ENCODE peak calls at places on chromosomes 16 and 17, in seven cellular contexts. T is WERI-Rb-1, F is neural progenitor cell, I is bronchial epithelial cell, Y is HCT116, B is heart right ventricle, R is HFFc6. A is an unnamed sample.

GRCh38 chr17:77280304-77280910 is 139.6 kb downstream of the SEC14L1 start:
- DNase-seq in R (peak), I (peak), B (no peak), T (no peak), Y (peak), F (no peak), A (no peak)

GRCh38 chr17:5539286-5539685 is 45.0 kb downstream of the NLRP1 start:
- DNase-seq in B (no peak), I (no peak), F (no peak), R (no peak), Y (no peak), T (no peak), A (no peak)

GRCh38 chr16:82220541-82220940 is 50.5 kb upstream of the MPHOSPH6 start:
- DNase-seq in I (no peak), B (no peak), T (no peak), R (no peak), Y (no peak), F (no peak), A (no peak)

GRCh38 chr16:5064915-5065314 is 841 bp downstream of the C16orf89 start:
- DNase-seq in B (no peak), F (no peak), R (no peak), I (peak), T (no peak), Y (no peak), A (no peak)

GRCh38 chr17:35245196-35245486 is 2.3 kb downstream of the SLFN5 start:
- DNase-seq in I (peak), F (no peak), Y (peak), T (no peak), R (peak), B (no peak), A (no peak)

GRCh38 chr16:54936979-54937672 is 6.5 kb downstream of the IRX5 start:
- DNase-seq in F (peak), R (peak), Y (no peak), B (peak), T (peak), I (peak), A (peak)

GRCh38 chr17:61395983-61396585 is 3.6 kb upstream of the TBX2 start:
- DNase-seq in B (peak), R (no peak), F (peak), I (no peak), T (no peak), Y (no peak), A (no peak)

GRCh38 chr16:89198417-89199240 is 1.7 kb downstream of the SLC22A31 start:
- DNase-seq in F (no peak), I (no peak), B (no peak), R (no peak), Y (no peak), T (no peak), A (no peak)

GRCh38 chr16:19810817-19811731 is 73.6 kb downstream of the GPRC5B start:
- DNase-seq in I (peak), B (no peak), F (no peak), T (no peak), R (peak), Y (no peak), A (no peak)

GRCh38 chr17:67178555-67178954 is 66.4 kb downstream of the HELZ start:
- DNase-seq in R (no peak), B (no peak), Y (no peak), T (no peak), I (no peak), F (no peak), A (no peak)

GRCh38 chr17:1577186-1577585 is 14.6 kb upstream of the PITPNA start:
- DNase-seq in T (no peak), R (peak), B (peak), I (peak), Y (no peak), F (no peak), A (no peak)

GRCh38 chr16:3999479-3999868 is 116.8 kb downstream of the ADCY9 start:
- DNase-seq in B (peak), T (no peak), Y (no peak), I (no peak), F (peak), R (peak), A (peak)

GRCh38 chr16:78894872-78895271 is 705.7 kb downstream of the MAF start:
- DNase-seq in R (no peak), I (no peak), T (no peak), B (no peak), Y (no peak), F (no peak), A (no peak)

GRCh38 chr16:73011926-73012325 is 36.0 kb downstream of the ZFHX3 start:
- DNase-seq in Y (no peak), F (no peak), I (no peak), B (no peak), T (no peak), R (no peak), A (no peak)

GRCh38 chr17:29682054-29682453 is 59.3 kb upstream of the CORO6 start:
- DNase-seq in Y (no peak), F (no peak), I (no peak), B (no peak), R (no peak), T (no peak), A (no peak)

GRCh38 chr16:23478566-23478965 is 25.6 kb upstream of the COG7 start:
- DNase-seq in I (no peak), B (no peak), Y (no peak), T (no peak), R (no peak), F (no peak), A (no peak)

GRCh38 chr17:80475949-80476876 is at the start of gene NPTX1:
- DNase-seq in T (peak), Y (no peak), R (no peak), B (no peak), I (no peak), F (peak), A (peak)

GRCh38 chr17:19255279-19255678 is 18.1 kb downstream of the EPN2 start:
- DNase-seq in Y (no peak), T (no peak), F (no peak), R (no peak), I (no peak), B (no peak), A (no peak)

GRCh38 chr16:69476920-69477418 is 52.5 kb downstream of the CYB5B start:
- DNase-seq in F (no peak), Y (peak), R (peak), I (peak), B (no peak), T (no peak), A (no peak)

GRCh38 chr16:19167710-19168172 is 299 bp upstream of the SYT17 start:
- DNase-seq in T (peak), F (peak), Y (peak), I (peak), R (peak), B (peak), A (peak)

DNA sequence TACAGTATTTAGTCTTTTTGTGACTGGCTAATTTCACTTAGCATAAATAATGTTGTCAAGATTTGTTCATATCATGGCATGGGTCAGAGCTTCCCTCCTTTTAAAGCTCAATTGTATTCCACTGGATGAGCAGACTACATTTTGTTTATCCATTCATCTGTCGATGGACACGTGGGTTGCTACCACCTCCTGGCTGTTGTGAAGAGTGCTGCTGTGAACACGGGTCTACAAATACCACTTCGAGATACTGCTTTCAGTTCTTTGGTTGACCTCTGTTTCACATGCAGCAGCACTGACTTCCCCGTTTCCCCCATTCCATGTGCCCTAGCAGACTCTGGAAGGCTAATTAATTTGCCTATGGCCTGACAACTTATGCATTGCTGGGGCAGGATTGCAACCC is 285.4 kb downstream of the SHISA9 start:
- DNase-seq in I (no peak), B (no peak), Y (no peak), T (peak), R (no peak), F (peak), A (no peak)
- TF ChIP-seq CTCF in I (no peak), B (no peak), Y (peak), T (peak), R (no peak), F (peak), A (no peak)

DNA sequence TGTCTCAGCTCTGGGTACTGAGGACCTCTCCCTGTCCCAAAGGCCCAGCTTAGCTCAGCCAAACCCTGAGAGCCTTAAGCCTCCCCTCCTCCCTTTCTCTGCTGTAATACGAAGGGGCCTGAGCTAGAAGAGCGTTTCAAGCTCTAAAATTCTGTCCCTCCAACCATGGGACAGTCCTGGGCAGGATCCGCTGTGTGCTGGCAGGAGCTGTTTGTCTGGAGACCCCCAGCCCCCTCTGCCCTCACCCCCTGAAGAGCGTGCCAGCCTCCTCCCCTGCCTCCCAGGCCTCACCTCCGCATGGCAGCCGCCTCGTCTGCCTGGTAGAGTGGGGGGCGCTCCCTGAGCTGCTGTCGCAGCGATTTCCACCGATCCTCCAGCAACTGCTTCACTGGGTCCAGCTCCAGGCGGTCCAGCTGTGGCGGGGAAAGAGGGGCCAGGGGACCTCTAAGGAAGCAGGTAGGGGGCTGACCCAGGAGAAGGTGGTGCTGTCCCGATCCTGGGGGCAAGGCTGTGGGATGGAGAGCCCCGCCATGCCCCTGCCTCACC is 14.7 kb downstream of the UBALD2 start:
- DNase-seq in T (no peak), B (no peak), R (no peak), Y (no peak), I (no peak), F (no peak), A (no peak)
- TF ChIP-seq CTCF in T (no peak), B (no peak), R (no peak), Y (no peak), I (no peak), F (no peak), A (peak)

GRCh38 chr17:81607431-81607830 is 29.5 kb downstream of the NPLOC4 start:
- DNase-seq in R (peak), T (no peak), F (no peak), I (no peak), Y (no peak), B (no peak), A (no peak)

GRCh38 chr17:81599719-81600486 is 37.0 kb downstream of the NPLOC4 start:
- DNase-seq in I (no peak), R (peak), F (no peak), T (no peak), B (peak), Y (no peak), A (no peak)

GRCh38 chr17:81603846-81604610 is 32.9 kb downstream of the NPLOC4 start:
- DNase-seq in F (no peak), R (no peak), T (no peak), Y (no peak), I (no peak), B (no peak), A (no peak)

GRCh38 chr17:81601525-81602120 is 35.3 kb downstream of the NPLOC4 start:
- DNase-seq in I (peak), R (peak), F (peak), Y (peak), B (peak), T (peak), A (no peak)
- TF ChIP-seq CTCF in I (peak), R (peak), F (peak), Y (peak), B (peak), T (peak), A (peak)

GRCh38 chr16:71367243-71367976 is 8.9 kb downstream of the CALB2 start:
- DNase-seq in I (peak), T (peak), Y (peak), F (peak), B (no peak), R (peak), A (peak)
- TF ChIP-seq CTCF in I (peak), T (peak), Y (peak), F (peak), B (peak), R (peak), A (peak)

GRCh38 chr16:30534368-30535105 is at the start of gene ZNF747:
- DNase-seq in Y (peak), I (peak), R (peak), B (peak), F (peak), T (peak), A (peak)
- TF ChIP-seq CTCF in Y (no peak), I (no peak), R (no peak), B (no peak), F (peak), T (no peak), A (no peak)

GRCh38 chr17:17817552-17817947 is 19.2 kb downstream of the SREBF1 start:
- DNase-seq in F (no peak), B (no peak), Y (no peak), T (no peak), R (no peak), I (no peak), A (no peak)

GRCh38 chr17:17816240-17816814 is 20.5 kb downstream of the SREBF1 start:
- DNase-seq in I (no peak), R (no peak), T (no peak), B (no peak), Y (no peak), F (no peak), A (no peak)

GRCh38 chr17:17818088-17818526 is 18.7 kb downstream of the SREBF1 start:
- DNase-seq in R (peak), T (peak), B (no peak), F (no peak), Y (no peak), I (no peak), A (no peak)

GRCh38 chr17:17815436-17816200 is 21.2 kb downstream of the SREBF1 start:
- DNase-seq in R (no peak), B (no peak), Y (no peak), T (no peak), I (no peak), F (no peak), A (no peak)

GRCh38 chr17:17816831-17817551 is 19.8 kb downstream of the SREBF1 start:
- DNase-seq in B (no peak), F (no peak), R (no peak), T (no peak), Y (no peak), I (no peak), A (no peak)
- TF ChIP-seq CTCF in B (peak), F (no peak), R (peak), T (peak), Y (no peak), I (no peak), A (no peak)

GRCh38 chr17:45722161-45722560 is 62.0 kb upstream of the CRHR1 start:
- DNase-seq in B (no peak), Y (peak), R (peak), I (no peak), T (peak), F (peak), A (peak)
- TF ChIP-seq CTCF in B (peak), Y (peak), R (peak), I (no peak), T (peak), F (peak), A (peak)

GRCh38 chr17:73492125-73492801 is 152.0 kb downstream of the SDK2 start:
- DNase-seq in Y (no peak), I (no peak), F (no peak), B (no peak), T (peak), R (no peak), A (peak)

GRCh38 chr17:73489991-73490390 is 154.3 kb downstream of the SDK2 start:
- DNase-seq in I (no peak), R (no peak), B (no peak), F (no peak), Y (no peak), T (no peak), A (no peak)

GRCh38 chr17:73491648-73492047 is 152.6 kb downstream of the SDK2 start:
- DNase-seq in F (no peak), R (no peak), I (no peak), T (no peak), B (no peak), Y (no peak), A (no peak)

GRCh38 chr17:73489333-73489732 is 154.9 kb downstream of the SDK2 start:
- DNase-seq in B (no peak), T (peak), R (no peak), F (no peak), I (no peak), Y (no peak), A (no peak)

GRCh38 chr17:73490851-73491250 is 153.4 kb downstream of the SDK2 start:
- DNase-seq in Y (no peak), T (no peak), B (no peak), R (no peak), I (no peak), F (no peak), A (no peak)
- TF ChIP-seq CTCF in Y (no peak), T (no peak), B (no peak), R (no peak), I (no peak), F (no peak), A (no peak)

DNA sequence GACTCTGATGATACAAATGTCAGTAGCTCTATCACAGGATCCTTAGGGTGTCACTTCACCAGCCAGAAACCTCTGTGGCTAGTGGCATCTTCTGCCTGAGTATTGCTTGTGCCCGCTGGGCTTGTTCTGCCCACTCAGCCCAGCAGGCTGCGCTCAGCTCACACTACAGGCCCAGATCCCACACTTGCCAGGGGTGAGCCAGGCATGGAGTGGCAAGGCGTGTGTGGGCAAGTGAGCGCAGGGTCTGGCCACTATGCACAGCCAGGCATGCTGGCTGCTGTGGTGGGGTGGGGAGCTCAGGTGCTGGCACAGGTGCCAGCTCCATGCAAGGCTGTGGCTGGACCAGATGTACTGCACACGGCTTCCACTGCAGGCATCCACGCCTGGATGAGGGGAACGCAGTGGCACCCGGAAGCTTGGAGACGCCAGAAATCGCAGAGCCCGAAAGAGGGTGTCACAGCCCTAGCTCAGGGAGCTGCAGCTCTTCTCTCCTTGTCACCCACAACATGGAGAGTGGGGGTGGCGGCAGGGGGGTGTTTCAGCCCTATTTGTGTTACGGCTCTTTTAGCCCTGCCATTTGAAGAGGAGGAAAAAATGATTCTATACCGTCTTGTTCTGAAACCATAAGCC is 10.2 kb downstream of the CFAP97D1 start:
- DNase-seq in Y (no peak), R (peak), I (peak), T (no peak), B (no peak), F (no peak), A (no peak)
- TF ChIP-seq CTCF in Y (peak), R (peak), I (peak), T (peak), B (peak), F (peak), A (no peak)

GRCh38 chr17:16962804-16963203 is 9.1 kb downstream of the TNFRSF13B start:
- DNase-seq in I (no peak), Y (peak), T (no peak), B (no peak), R (peak), F (no peak), A (no peak)
- TF ChIP-seq CTCF in I (no peak), Y (peak), T (peak), B (no peak), R (peak), F (no peak), A (no peak)

A was measured in glutamatergic neuron.